ENCODE peak calls at places on chromosomes 11 and 22, in six cellular contexts. Y, X, N, A, M and J are unnamed samples.

GRCh38 chr11:74444173-74444832 is 23.0 kb downstream of the KCNE3 start:
- DNase-seq in A (no peak), M (no peak), N (peak), Y (no peak), X (no peak), J (no peak)

GRCh38 chr11:102446606-102447005 is 6.0 kb downstream of the TMEM123 start:
- DNase-seq in N (no peak), A (peak), Y (no peak), X (no peak), M (no peak), J (no peak)

GRCh38 chr11:102287963-102288744 is 29.1 kb upstream of the BIRC3 start:
- DNase-seq in X (no peak), M (peak), Y (no peak), A (peak), N (peak), J (peak)

GRCh38 chr11:110092577-110093406 is at the start of gene ZC3H12C:
- DNase-seq in A (peak), Y (peak), X (peak), M (peak), N (peak), J (peak)

GRCh38 chr11:118076754-118077281 is at the start of gene TMPRSS4:
- DNase-seq in M (peak), N (peak), A (no peak), X (peak), Y (no peak), J (peak)

GRCh38 chr22:27022741-27023373 is 365.5 kb downstream of the MIAT start:
- DNase-seq in X (no peak), M (no peak), A (no peak), N (no peak), Y (no peak), J (no peak)

GRCh38 chr22:49198705-49199084 is 629.0 kb downstream of the BRD1 start:
- DNase-seq in Y (no peak), A (no peak), M (no peak), X (peak), N (no peak), J (no peak)

GRCh38 chr22:19969141-19969928 is 27.7 kb upstream of the TXNRD2 start:
- DNase-seq in Y (no peak), M (no peak), A (no peak), X (no peak), N (no peak), J (no peak)

GRCh38 chr11:7657306-7658025 is 15.8 kb downstream of the CYB5R2 start:
- DNase-seq in A (peak), X (no peak), Y (no peak), N (no peak), M (peak), J (peak)